ENCODE peak calls at places on chromosome 9, in seven cellular contexts. C, Y, S, W, B, J and F are unnamed samples. For H3K4me1, the result is how much of the 10 kb centered on the place peaks cover.

GRCh38 chr9:111621895-111622480 is 9.1 kb upstream of the DNAJC25 start:
- DNase-seq in C (no peak), Y (peak), S (no peak), W (peak), B (no peak), J (no peak), F (peak)

GRCh38 chr9:137303031-137303892 is 1.2 kb upstream of the NRARP start:
- DNase-seq in C (peak), Y (no peak), S (no peak), W (no peak), B (no peak), J (peak), F (peak)

GRCh38 chr9:10062629-10063395 is 550.0 kb downstream of the PTPRD start:
- DNase-seq in C (no peak), Y (peak), S (no peak), W (peak), B (no peak), J (no peak), F (peak)

GRCh38 chr9:37916471-37917314 is 12.8 kb upstream of the SLC25A51 start:
- DNase-seq in C (no peak), Y (no peak), S (no peak), W (no peak), B (no peak), J (no peak), F (no peak)

GRCh38 chr9:37438359-37438758 is 15.9 kb downstream of the GRHPR start:
- DNase-seq in C (no peak), Y (no peak), S (no peak), W (no peak), B (no peak), J (no peak), F (no peak)

GRCh38 chr9:83432104-83432627 is 106.0 kb downstream of the FRMD3 start:
- DNase-seq in C (peak), Y (no peak), S (peak), W (no peak), B (peak), J (peak), F (no peak)

GRCh38 chr9:3241290-3241689 is 284.5 kb downstream of the RFX3 start:
- DNase-seq in C (peak), Y (no peak), S (peak), W (peak), B (no peak), J (no peak), F (no peak)

GRCh38 chr9:127502706-127503378 is 51.5 kb downstream of the LRSAM1 start:
- DNase-seq in C (no peak), Y (no peak), S (no peak), W (no peak), B (no peak), J (no peak), F (no peak)

GRCh38 chr9:111975709-111976108 is 79.1 kb downstream of the UGCG start:
- DNase-seq in C (peak), Y (no peak), S (peak), W (no peak), B (no peak), J (peak), F (no peak)

GRCh38 chr9:90300901-90301688 is 341.5 kb downstream of the DIRAS2 start:
- DNase-seq in C (no peak), Y (peak), S (peak), W (peak), B (no peak), J (no peak), F (peak)

DNA sequence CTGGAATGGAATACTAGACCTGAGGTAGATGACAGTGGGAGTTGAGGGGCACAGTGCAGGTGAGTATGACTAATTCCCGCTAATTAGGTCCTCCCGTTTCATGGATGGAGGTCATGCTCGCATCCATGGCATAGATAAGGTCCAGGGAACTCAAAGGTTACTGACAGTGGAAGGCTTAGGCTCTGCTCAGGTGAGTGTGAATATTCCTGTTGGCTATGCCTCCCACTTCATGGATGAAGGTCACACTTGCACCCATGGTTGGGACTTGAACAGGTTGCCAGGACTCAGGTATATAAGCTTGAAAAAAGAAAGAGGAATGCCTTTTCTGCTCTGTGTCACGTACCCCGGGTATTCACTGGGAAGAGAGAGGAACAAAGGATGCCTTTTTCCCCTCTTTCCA is 19.8 kb upstream of the UNC13B start:
- DNase-seq in C (no peak), Y (no peak), S (no peak), W (no peak), B (no peak), J (no peak), F (no peak)
- H2BK5ac ChIP-seq in C (no peak), Y (no peak), S (no peak), W (no peak), B (no peak), J (no peak), F (no peak)

GRCh38 chr9:134370213-134370492 is 43.9 kb downstream of the RXRA start:
- DNase-seq in C (no peak), Y (no peak), S (no peak), W (no peak), B (no peak), J (no peak), F (no peak)
- H3K4me1 ChIP-seq in C (under half), Y (under half), S (under half), W (half or more), B (under half), J (under half), F (under half)

GRCh38 chr9:76321185-76321828 is 72.9 kb downstream of the RFK start:
- DNase-seq in C (no peak), Y (peak), S (peak), W (peak), B (no peak), J (no peak), F (peak)

GRCh38 chr9:76323481-76323880 is 70.7 kb downstream of the RFK start:
- DNase-seq in C (no peak), Y (no peak), S (no peak), W (no peak), B (no peak), J (no peak), F (no peak)

DNA sequence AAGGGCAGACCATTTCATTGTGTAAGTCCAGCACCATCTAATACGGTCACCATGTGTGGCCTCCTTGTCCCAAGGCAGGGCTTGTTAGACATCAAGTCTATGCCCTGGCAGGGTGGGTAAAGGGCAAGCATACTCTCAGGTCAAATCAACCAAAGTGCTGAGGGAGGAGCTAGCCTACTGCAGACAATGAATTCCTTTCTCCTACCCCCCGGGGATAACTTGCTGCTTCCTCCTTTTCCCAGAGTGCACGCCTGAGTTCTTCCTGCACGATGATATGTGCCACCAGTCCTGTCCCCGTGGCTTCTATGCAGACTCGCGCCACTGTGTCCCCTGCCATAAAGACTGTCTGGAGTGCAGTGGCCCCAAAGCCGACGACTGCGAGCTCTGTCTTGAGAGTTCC is 71.4 kb downstream of the RFK start:
- DNase-seq in C (no peak), Y (no peak), S (peak), W (no peak), B (no peak), J (no peak), F (no peak)
- H2BK5ac ChIP-seq in C (no peak), Y (no peak), S (no peak), W (no peak), B (no peak), J (no peak), F (no peak)

GRCh38 chr9:11874414-11874813 is 818.8 kb upstream of the TYRP1 start:
- DNase-seq in C (no peak), Y (no peak), S (no peak), W (no peak), B (no peak), J (no peak), F (peak)
- H3K4me1 ChIP-seq in C (under half), Y (under half), S (under half), W (under half), B (under half), J (under half), F (under half)

GRCh38 chr9:22120595-22120994 is 111.5 kb upstream of the CDKN2B start:
- DNase-seq in C (no peak), Y (no peak), S (no peak), W (no peak), B (no peak), J (no peak), F (no peak)
- H2BK5ac ChIP-seq in C (no peak), Y (no peak), S (no peak), W (no peak), B (no peak), J (no peak), F (no peak)